ENCODE peak calls at places on chromosomes 13 and 19, in five cellular contexts. L, C, P, D and E are unnamed samples.

GRCh38 chr19:18776736-18777135 is 14.4 kb downstream of the COMP start:
- DNase-seq in C (no peak), D (no peak), P (no peak), L (no peak), E (no peak)

GRCh38 chr19:7294571-7295212 is 478 bp upstream of the INSR start:
- DNase-seq in D (peak), P (peak), C (peak), L (no peak), E (peak)

GRCh38 chr13:41716236-41716635 is 244.7 kb downstream of the VWA8 start:
- DNase-seq in P (no peak), C (no peak), L (no peak), D (no peak), E (no peak)

GRCh38 chr13:110113284-110113764 is 193.6 kb downstream of the COL4A1 start:
- DNase-seq in C (no peak), L (no peak), D (no peak), P (no peak), E (no peak)

GRCh38 chr13:50650936-50651638 is 192.4 kb downstream of the DLEU7 start:
- DNase-seq in L (peak), P (no peak), C (no peak), D (no peak), E (no peak)

GRCh38 chr13:52646967-52647366 is 4.7 kb downstream of the HNRNPA1L2 start:
- DNase-seq in P (no peak), D (no peak), C (no peak), L (no peak), E (no peak)

GRCh38 chr19:40804783-40805242 is 5.8 kb downstream of the EGLN2 start:
- DNase-seq in P (no peak), L (no peak), D (no peak), C (no peak), E (no peak)

GRCh38 chr13:22187329-22187728 is 516.5 kb downstream of the FGF9 start:
- DNase-seq in D (no peak), L (no peak), P (no peak), C (no peak), E (no peak)

GRCh38 chr19:9362905-9363304 is at the start of gene ZNF177:
- DNase-seq in L (no peak), C (no peak), D (no peak), P (no peak), E (no peak)

GRCh38 chr19:12047868-12048267 is 4.9 kb downstream of the ZNF878 start:
- DNase-seq in P (no peak), C (no peak), D (no peak), L (no peak), E (no peak)

GRCh38 chr19:50568321-50569022 is at the start of gene LRRC4B:
- DNase-seq in C (no peak), P (no peak), L (no peak), D (no peak), E (no peak)

GRCh38 chr13:99339736-99340392 is 32.7 kb upstream of the GPR183 start:
- DNase-seq in D (no peak), P (peak), L (no peak), C (no peak), E (no peak)

GRCh38 chr19:48632692-48633147 is 4.5 kb downstream of the DBP start:
- DNase-seq in C (no peak), P (no peak), D (no peak), L (no peak), E (no peak)

GRCh38 chr19:15323496-15324235 is 8.7 kb downstream of the BRD4 start:
- DNase-seq in C (no peak), D (peak), P (peak), L (no peak), E (no peak)

GRCh38 chr13:111036665-111037064 is 78.4 kb upstream of the ARHGEF7 start:
- DNase-seq in L (no peak), D (no peak), C (no peak), P (no peak), E (no peak)

GRCh38 chr13:45674908-45675307 is 27.2 kb upstream of the CBY2 start:
- DNase-seq in C (no peak), L (no peak), D (no peak), P (no peak), E (peak)

GRCh38 chr13:28477709-28477973 is 17.3 kb downstream of the FLT1 start:
- DNase-seq in D (no peak), L (no peak), P (no peak), C (no peak), E (no peak)

GRCh38 chr19:50909240-50910070 is 1.7 kb downstream of the KLK4 start:
- DNase-seq in P (peak), L (no peak), C (peak), D (peak), E (no peak)

GRCh38 chr19:42113641-42114348 is 18.5 kb downstream of the POU2F2 start:
- DNase-seq in C (peak), D (no peak), P (no peak), L (peak), E (peak)

GRCh38 chr19:38395381-38396127 is 7.1 kb downstream of the SPRED3 start:
- DNase-seq in C (peak), L (no peak), P (no peak), D (no peak), E (no peak)

DNA sequence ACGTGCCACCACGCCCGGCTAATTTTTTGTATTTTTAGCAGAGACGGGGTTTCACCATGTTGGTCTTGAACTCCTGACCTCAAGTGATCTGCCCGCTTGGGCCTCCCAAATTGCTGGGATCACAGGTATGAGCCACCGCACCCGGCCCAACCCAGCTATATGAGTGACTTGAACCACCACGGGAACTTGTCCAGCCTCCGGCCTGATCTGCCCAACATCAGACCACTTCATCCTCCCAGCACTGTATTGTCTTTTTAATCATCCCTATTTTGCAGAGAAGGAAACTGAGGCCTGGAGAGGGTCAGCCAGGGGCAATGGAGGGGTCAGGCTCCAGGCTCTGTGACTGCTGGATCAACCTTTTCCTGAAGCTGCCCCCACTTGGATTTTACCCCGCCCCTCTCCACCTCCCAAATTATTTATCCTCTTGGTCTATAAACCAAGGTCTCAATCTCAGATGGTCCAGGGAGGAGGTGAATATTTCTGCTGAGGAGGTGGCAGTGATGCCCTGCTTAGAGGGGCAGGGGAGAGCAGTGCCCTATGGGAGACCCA is 893 bp upstream of the PLIN3 start:
- DNase-seq in L (no peak), D (no peak), P (peak), C (no peak), E (no peak)
- H3K4me3 ChIP-seq in L (no peak), D (peak), P (no peak), C (no peak), E (no peak)

GRCh38 chr13:33057019-33057785 is 41.0 kb downstream of the KL start:
- DNase-seq in C (no peak), P (no peak), L (no peak), D (no peak), E (no peak)
- TF ChIP-seq CTCF in C (peak), P (no peak), L (peak), D (peak), E (peak)

GRCh38 chr13:85312071-85312470 is 487.1 kb downstream of the SLITRK6 start:
- DNase-seq in C (no peak), D (no peak), L (no peak), P (no peak), E (no peak)
- H3K4me3 ChIP-seq in C (no peak), D (no peak), L (no peak), P (no peak), E (no peak)

GRCh38 chr19:31249217-31249616 is 100.0 kb downstream of the TSHZ3 start:
- DNase-seq in C (no peak), D (no peak), L (no peak), P (no peak), E (no peak)
- TF ChIP-seq CTCF in C (no peak), D (peak), L (no peak), P (no peak), E (peak)